ENCODE peak calls at places on chromosomes 5 and 9, in six cellular contexts. J is H1, T is transverse colon, A is stomach, Y is HL-60, S is HCT116. K is an unnamed sample.

GRCh38 chr9:129137292-129138143 is 26.3 kb downstream of the PTPA start:
- DNase-seq in S (no peak), T (no peak), A (no peak), Y (no peak), J (no peak), K (no peak)

GRCh38 chr5:24539625-24540024 is 105.2 kb downstream of the CDH10 start:
- DNase-seq in S (no peak), A (no peak), J (no peak), T (no peak), Y (no peak), K (no peak)

GRCh38 chr5:56077796-56078233 is 83.1 kb upstream of the IL6ST start:
- DNase-seq in T (no peak), A (no peak), J (no peak), Y (no peak), S (no peak), K (no peak)

GRCh38 chr5:64229163-64229774 is 63.6 kb downstream of the RNF180 start:
- DNase-seq in A (no peak), Y (no peak), S (no peak), T (no peak), J (no peak), K (no peak)

GRCh38 chr5:139492700-139493192 is 10.2 kb upstream of the STING1 start:
- DNase-seq in A (no peak), S (no peak), Y (no peak), J (no peak), T (no peak), K (no peak)

GRCh38 chr9:18358325-18358724 is 115.6 kb upstream of the ADAMTSL1 start:
- DNase-seq in Y (no peak), J (no peak), T (no peak), S (no peak), A (no peak), K (no peak)

GRCh38 chr5:62506659-62507460 is 71.8 kb upstream of the LRRC70 start:
- DNase-seq in S (no peak), A (no peak), Y (no peak), T (no peak), J (no peak), K (no peak)

GRCh38 chr9:91734371-91734981 is 215.6 kb downstream of the ROR2 start:
- DNase-seq in S (peak), T (peak), Y (peak), A (peak), J (peak), K (peak)

GRCh38 chr9:31637265-31637664 is 747.2 kb upstream of the ACO1 start:
- DNase-seq in T (no peak), J (no peak), A (no peak), S (no peak), Y (no peak), K (no peak)

GRCh38 chr9:130275156-130275555 is 9.6 kb downstream of the HMCN2 start:
- DNase-seq in T (no peak), J (no peak), A (no peak), Y (no peak), S (no peak), K (no peak)

GRCh38 chr9:130276121-130276520 is 10.6 kb downstream of the HMCN2 start:
- DNase-seq in T (no peak), Y (no peak), S (no peak), J (no peak), A (no peak), K (no peak)

GRCh38 chr9:130267930-130268329 is 2.4 kb downstream of the HMCN2 start:
- DNase-seq in S (no peak), T (no peak), J (no peak), A (no peak), Y (no peak), K (no peak)

GRCh38 chr9:130268521-130269131 is 3.1 kb downstream of the HMCN2 start:
- DNase-seq in A (no peak), T (no peak), S (no peak), J (no peak), Y (no peak), K (no peak)

DNA sequence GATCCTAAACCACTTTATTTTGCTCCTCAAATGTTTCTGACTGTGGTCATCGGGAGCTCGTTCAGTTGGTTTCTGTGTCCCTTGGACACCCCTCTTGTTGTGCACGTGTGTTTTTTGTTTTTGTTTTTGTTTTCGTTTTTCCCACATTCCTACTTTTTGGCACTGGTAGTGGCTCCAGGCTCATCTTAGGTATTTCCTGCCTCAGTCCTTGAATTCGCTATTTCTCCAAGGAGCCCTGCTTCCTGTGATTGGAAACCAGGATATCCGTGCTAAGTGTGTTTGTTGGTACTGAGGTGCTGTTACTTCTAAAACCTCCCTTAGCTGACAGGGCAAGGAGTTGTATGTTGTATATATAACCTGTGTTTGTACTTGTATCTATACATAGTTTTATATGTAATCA is 5.9 kb downstream of the HMCN2 start:
- DNase-seq in Y (no peak), A (no peak), J (no peak), T (no peak), S (no peak), K (no peak)
- H3K4me3 ChIP-seq in Y (no peak), A (no peak), J (no peak), T (no peak), S (no peak), K (no peak)

GRCh38 chr5:121675932-121676331 is 175.8 kb upstream of the FTMT start:
- DNase-seq in T (no peak), S (no peak), A (no peak), Y (no peak), J (no peak), K (no peak)
- TF ChIP-seq POLR2AphosphoS5 in T (no peak), S (no peak), A (no peak), Y (no peak), J (no peak), K (no peak)

GRCh38 chr9:116152390-116152789 is 1.2 kb upstream of the PAPPA start:
- DNase-seq in Y (no peak), S (no peak), T (no peak), A (no peak), J (no peak), K (no peak)
- TF ChIP-seq CTCF in Y (no peak), S (no peak), T (peak), A (peak), J (no peak), K (peak)

DNA sequence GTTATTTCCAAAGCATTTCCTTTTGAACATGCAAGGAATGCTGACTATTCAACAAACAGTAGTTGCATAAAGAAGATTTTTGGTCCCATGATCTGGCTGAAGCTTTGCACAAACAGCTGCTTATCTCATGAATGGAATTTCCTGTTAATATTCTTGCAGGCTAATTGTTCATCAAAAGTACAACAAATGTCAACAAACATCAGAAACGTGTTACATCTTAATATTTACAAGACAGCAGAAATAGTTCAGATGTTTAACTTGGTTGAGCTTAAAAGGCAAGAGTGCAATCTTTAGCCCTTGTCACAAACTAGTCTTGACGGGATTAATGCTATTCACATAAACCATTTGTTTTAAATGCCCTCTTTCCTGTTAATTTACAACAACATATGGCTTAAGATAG is 47.9 kb upstream of the BASP1 start:
- DNase-seq in A (no peak), Y (no peak), T (no peak), J (no peak), S (no peak), K (no peak)
- H3K4me3 ChIP-seq in A (no peak), Y (no peak), T (no peak), J (no peak), S (no peak), K (no peak)

DNA sequence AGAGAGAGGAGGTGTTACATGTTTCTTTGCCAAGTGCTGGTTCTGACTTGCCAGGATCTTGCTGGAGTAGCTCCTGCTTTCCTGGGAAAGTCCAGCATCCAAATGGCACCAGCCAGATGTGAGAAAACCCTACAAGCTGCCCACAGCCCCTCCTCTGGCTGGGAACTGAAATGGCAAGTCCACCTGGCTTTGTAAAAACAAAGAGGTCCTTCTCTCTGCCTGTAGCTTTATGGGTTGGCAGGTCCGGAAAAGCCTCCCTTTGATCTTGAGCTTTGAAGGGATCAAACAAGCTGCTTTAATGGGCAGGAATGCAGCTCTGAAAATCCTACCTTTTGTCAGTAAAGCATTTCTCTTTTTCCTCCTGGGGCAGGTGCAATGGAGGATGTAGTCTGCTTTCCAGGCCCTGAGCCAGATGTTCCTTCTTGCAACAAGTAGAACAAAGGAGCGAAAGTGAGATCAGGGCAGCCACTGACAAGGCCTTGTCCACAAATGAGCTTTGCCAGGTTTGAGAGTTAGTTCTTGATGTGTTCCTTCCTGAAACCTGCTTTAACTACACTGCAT is 456.7 kb downstream of the ZNF608 start:
- DNase-seq in A (peak), Y (no peak), J (peak), T (peak), S (peak), K (no peak)
- TF ChIP-seq POLR2AphosphoS5 in A (no peak), Y (no peak), J (no peak), T (no peak), S (no peak), K (no peak)

GRCh38 chr5:98349251-98349989 is 424.0 kb upstream of the RGMB start:
- DNase-seq in T (no peak), Y (no peak), J (peak), A (no peak), S (peak), K (peak)
- TF ChIP-seq CTCF in T (no peak), Y (no peak), J (no peak), A (no peak), S (peak), K (peak)

GRCh38 chr9:114701971-114702370 is 20.0 kb upstream of the TEX48 start:
- DNase-seq in A (no peak), Y (no peak), J (no peak), T (no peak), S (no peak), K (no peak)

GRCh38 chr9:114696814-114697544 is 15.0 kb upstream of the TEX48 start:
- DNase-seq in S (no peak), J (no peak), T (no peak), Y (no peak), A (no peak), K (no peak)

GRCh38 chr9:114694719-114695269 is 12.8 kb upstream of the TEX48 start:
- DNase-seq in J (no peak), A (no peak), S (no peak), Y (no peak), T (no peak), K (no peak)

GRCh38 chr9:114694146-114694545 is 12.2 kb upstream of the TEX48 start:
- DNase-seq in J (no peak), T (no peak), S (no peak), Y (no peak), A (no peak), K (no peak)

DNA sequence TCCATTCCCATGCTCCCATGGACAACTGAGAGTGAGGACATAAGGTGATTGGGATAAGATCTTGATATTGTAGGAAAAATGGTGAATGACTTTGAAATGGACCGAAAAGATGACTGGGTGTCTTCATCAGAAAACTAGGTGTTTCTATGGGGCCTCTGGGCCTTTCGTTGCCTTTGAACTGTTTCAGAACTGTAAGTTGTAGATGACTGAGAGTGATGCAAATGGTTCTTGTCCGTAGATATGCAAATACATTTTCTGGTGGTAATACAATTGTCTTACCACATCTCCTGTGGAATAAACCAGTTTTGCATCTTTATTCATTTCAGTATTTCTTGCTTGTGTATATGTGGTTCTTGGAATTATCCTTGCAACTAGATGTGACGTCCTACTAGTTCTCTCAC is 16.0 kb upstream of the TEX48 start:
- DNase-seq in Y (no peak), A (no peak), T (no peak), J (no peak), S (no peak), K (no peak)
- H3K4me3 ChIP-seq in Y (no peak), A (no peak), T (no peak), J (no peak), S (no peak), K (no peak)

DNA sequence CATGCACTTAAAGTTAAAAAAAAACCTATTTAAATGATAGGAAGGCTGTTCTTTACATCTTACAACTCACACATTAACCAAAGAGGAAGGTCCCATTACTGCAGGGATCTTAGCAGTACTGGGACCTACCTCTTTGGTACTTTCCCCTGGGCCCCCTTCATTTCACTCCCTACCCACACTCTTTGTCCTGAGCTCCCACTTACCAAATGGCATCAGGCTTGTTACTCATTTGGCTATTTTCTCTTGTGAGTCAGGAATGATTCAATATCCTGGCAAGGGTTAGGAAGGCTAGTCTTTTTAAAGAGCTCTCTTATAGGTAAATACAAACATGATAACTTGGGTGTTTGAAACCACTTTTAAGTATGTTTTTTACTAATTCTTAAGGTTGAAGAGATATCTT is 117.4 kb upstream of the ELL2 start:
- DNase-seq in A (no peak), J (no peak), S (peak), T (no peak), Y (no peak), K (peak)
- TF ChIP-seq POLR2AphosphoS5 in A (no peak), J (no peak), S (peak), T (no peak), Y (no peak), K (no peak)

DNA sequence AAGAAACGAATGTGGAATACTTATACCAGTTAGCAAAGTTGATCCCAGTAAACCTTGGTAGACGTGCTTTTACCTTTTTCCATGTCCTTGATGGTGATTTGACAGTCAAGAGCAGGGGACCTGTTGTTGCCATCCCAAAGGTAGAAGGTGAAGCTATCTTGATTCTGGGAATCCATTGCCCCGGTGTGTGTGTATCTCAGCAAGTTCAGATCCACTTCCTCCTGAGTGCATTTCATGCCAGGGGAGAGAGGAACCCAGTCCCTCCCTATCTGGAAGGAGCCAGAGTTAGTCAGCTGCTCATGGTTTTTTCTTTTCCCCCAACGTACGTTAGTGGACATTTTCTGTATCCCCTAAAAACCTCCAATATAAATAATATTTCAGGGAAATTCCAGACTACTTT is 66.3 kb upstream of the CER1 start:
- DNase-seq in T (no peak), S (no peak), J (no peak), A (no peak), Y (no peak), K (no peak)
- TF ChIP-seq CTCF in T (no peak), S (no peak), J (no peak), A (no peak), Y (no peak), K (no peak)

DNA sequence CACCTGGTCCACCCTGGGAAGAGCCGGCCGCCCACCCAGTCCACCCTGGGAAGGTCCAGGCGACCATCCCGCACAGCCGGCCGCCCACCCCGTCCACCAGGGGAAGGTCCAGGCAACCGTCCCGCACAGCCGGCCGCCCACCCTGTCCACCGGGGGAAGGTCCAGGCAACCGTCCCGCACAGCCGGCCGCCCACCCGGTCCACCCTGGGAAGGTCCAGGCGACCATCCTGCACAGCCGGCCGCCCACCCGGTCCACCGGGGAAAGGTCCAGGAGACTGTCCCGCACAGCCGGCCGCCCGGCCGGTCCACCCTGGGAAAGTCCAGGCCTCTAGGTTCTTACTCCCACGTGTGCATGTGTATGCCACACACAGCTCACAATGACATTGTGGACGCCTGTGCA is 6.7 kb upstream of the QSOX2 start:
- DNase-seq in T (no peak), A (no peak), J (no peak), Y (no peak), S (no peak), K (no peak)
- H3K4me3 ChIP-seq in T (no peak), A (no peak), J (no peak), Y (no peak), S (no peak), K (no peak)

K was measured in Panc1.